ENCODE peak calls at places on chromosomes 4 and X, in five cellular contexts. One of them, this sample, is unnamed.

GRCh38 chr4:86450861-86451260 is 91.0 kb upstream of the MAPK10 start:
- DNase-seq in CD8-positive, alpha-beta T cell: no peak
- DNase-seq in left lung: no peak
- DNase-seq in cardiac muscle cell: no peak
- DNase-seq in Peyer's patch: no peak
- DNase-seq in this sample: no peak

GRCh38 chr4:188218392-188218791 is 79.2 kb downstream of the TRIML1 start:
- DNase-seq in left lung: no peak
- DNase-seq in Peyer's patch: no peak
- DNase-seq in cardiac muscle cell: no peak
- DNase-seq in CD8-positive, alpha-beta T cell: no peak
- DNase-seq in this sample: no peak

GRCh38 chr4:116628598-116628997 is 456.8 kb downstream of the TRAM1L1 start:
- DNase-seq in Peyer's patch: no peak
- DNase-seq in left lung: no peak
- DNase-seq in CD8-positive, alpha-beta T cell: no peak
- DNase-seq in cardiac muscle cell: no peak
- DNase-seq in this sample: no peak

GRCh38 chr4:158411180-158411721 is 110.4 kb upstream of the RXFP1 start:
- DNase-seq in cardiac muscle cell: peak; percentile 10
- DNase-seq in left lung: no peak
- DNase-seq in Peyer's patch: no peak
- DNase-seq in CD8-positive, alpha-beta T cell: no peak
- DNase-seq in this sample: no peak

GRCh38 chrX:153669174-153669890 is 4.3 kb downstream of the PNCK start:
- DNase-seq in cardiac muscle cell: peak; percentile 18
- DNase-seq in CD8-positive, alpha-beta T cell: peak; percentile 24
- DNase-seq in Peyer's patch: peak; percentile 19
- DNase-seq in left lung: peak; percentile 76
- DNase-seq in this sample: no peak

GRCh38 chr4:88107406-88108107 is 50.9 kb downstream of the ABCG2 start:
- DNase-seq in cardiac muscle cell: peak; percentile 21
- DNase-seq in left lung: no peak
- DNase-seq in Peyer's patch: no peak
- DNase-seq in CD8-positive, alpha-beta T cell: no peak
- DNase-seq in this sample: peak; percentile 85

GRCh38 chr4:151646322-151646721 is 114.5 kb downstream of the GATB start:
- DNase-seq in left lung: no peak
- DNase-seq in cardiac muscle cell: no peak
- DNase-seq in CD8-positive, alpha-beta T cell: no peak
- DNase-seq in Peyer's patch: no peak
- DNase-seq in this sample: no peak

GRCh38 chrX:105636667-105637066 is 185.7 kb upstream of the NRK start:
- DNase-seq in cardiac muscle cell: no peak
- DNase-seq in CD8-positive, alpha-beta T cell: no peak
- DNase-seq in left lung: no peak
- DNase-seq in Peyer's patch: no peak
- DNase-seq in this sample: no peak

GRCh38 chr4:161121451-161121850 is 1042.3 kb downstream of the FSTL5 start:
- DNase-seq in cardiac muscle cell: no peak
- DNase-seq in CD8-positive, alpha-beta T cell: no peak
- DNase-seq in Peyer's patch: no peak
- DNase-seq in left lung: no peak
- DNase-seq in this sample: no peak

GRCh38 chr4:182236186-182236585 is 7.0 kb upstream of the TENM3 start:
- DNase-seq in CD8-positive, alpha-beta T cell: no peak
- DNase-seq in cardiac muscle cell: no peak
- DNase-seq in left lung: no peak
- DNase-seq in Peyer's patch: no peak
- DNase-seq in this sample: no peak

GRCh38 chrX:150968862-150969720 is 14.0 kb upstream of the HMGB3 start:
- DNase-seq in Peyer's patch: no peak
- DNase-seq in CD8-positive, alpha-beta T cell: no peak
- DNase-seq in left lung: no peak
- DNase-seq in cardiac muscle cell: no peak
- DNase-seq in this sample: no peak

GRCh38 chr4:100895572-100896197 is 377.9 kb upstream of the EMCN start:
- DNase-seq in left lung: no peak
- DNase-seq in cardiac muscle cell: peak; percentile 5
- DNase-seq in Peyer's patch: no peak
- DNase-seq in CD8-positive, alpha-beta T cell: no peak
- DNase-seq in this sample: no peak

GRCh38 chr4:24798036-24798610 is 2.8 kb downstream of the SOD3 start:
- DNase-seq in CD8-positive, alpha-beta T cell: no peak
- DNase-seq in left lung: no peak
- DNase-seq in Peyer's patch: no peak
- DNase-seq in cardiac muscle cell: no peak
- DNase-seq in this sample: no peak
- H3K36me3 ChIP-seq in CD8-positive, alpha-beta T cell: no peaks in the 10 kb centered on the region
- H3K36me3 ChIP-seq in left lung: no peaks in the 10 kb centered on the region
- H3K36me3 ChIP-seq in Peyer's patch: no peaks in the 10 kb centered on the region
- H3K36me3 ChIP-seq in cardiac muscle cell: no peaks in the 10 kb centered on the region
- H3K36me3 ChIP-seq in this sample: no peaks in the 10 kb centered on the region

DNA sequence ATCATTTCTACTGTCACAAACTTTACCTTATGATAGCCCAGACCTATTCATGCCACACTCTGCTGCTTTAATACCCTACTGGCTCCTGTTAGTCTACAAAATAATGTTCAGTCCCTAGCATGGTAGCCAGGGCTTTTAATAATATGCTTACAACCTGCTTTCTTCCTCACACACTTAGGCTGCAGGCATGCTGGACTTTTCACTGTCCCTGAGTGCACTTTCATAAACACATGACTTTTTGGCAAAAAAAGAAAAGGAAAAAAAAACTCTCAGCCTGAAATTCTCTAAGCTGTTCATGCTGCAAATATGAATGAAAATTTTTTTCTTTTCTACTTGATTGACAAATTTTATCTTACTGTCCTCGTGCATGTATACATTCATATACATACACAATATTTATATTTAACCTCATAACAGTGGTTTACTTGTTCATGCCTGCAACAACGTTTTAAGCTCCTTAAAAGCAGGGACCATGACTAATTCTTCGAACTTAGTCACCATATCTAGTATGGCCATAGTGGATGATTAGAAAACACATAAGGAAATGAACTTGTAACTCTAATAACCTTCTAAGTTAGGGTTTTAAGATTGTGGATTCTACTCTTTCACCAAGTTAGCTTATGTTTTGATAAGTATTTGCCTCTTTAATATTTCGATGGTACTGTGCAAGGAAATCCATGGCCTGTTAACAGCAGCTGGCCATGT is 229.5 kb downstream of the SPCS3 start:
- DNase-seq in left lung: no peak
- DNase-seq in Peyer's patch: no peak
- DNase-seq in cardiac muscle cell: peak; percentile 18
- DNase-seq in CD8-positive, alpha-beta T cell: no peak
- DNase-seq in this sample: no peak
- TF ChIP-seq CTCF in left lung: no peak
- TF ChIP-seq CTCF in Peyer's patch: no peak
- TF ChIP-seq CTCF in cardiac muscle cell: no peak
- TF ChIP-seq CTCF in CD8-positive, alpha-beta T cell: no peak
- TF ChIP-seq CTCF in this sample: no peak

GRCh38 chrX:54786972-54787371 is 11.1 kb downstream of the ITIH6 start:
- DNase-seq in cardiac muscle cell: no peak
- DNase-seq in CD8-positive, alpha-beta T cell: no peak
- DNase-seq in Peyer's patch: no peak
- DNase-seq in left lung: no peak
- DNase-seq in this sample: no peak
- H3K9me3 ChIP-seq in cardiac muscle cell: no peaks in the 10 kb centered on the region
- H3K9me3 ChIP-seq in CD8-positive, alpha-beta T cell: no peaks in the 10 kb centered on the region
- H3K9me3 ChIP-seq in Peyer's patch: no peaks in the 10 kb centered on the region
- H3K9me3 ChIP-seq in left lung: no peaks in the 10 kb centered on the region
- H3K9me3 ChIP-seq in this sample: no peaks in the 10 kb centered on the region

GRCh38 chr4:56445699-56446098 is 9.6 kb downstream of the PAICS start:
- DNase-seq in Peyer's patch: no peak
- DNase-seq in cardiac muscle cell: no peak
- DNase-seq in CD8-positive, alpha-beta T cell: no peak
- DNase-seq in left lung: no peak
- DNase-seq in this sample: no peak

GRCh38 chr4:56444719-56445118 is 8.7 kb downstream of the PAICS start:
- DNase-seq in cardiac muscle cell: no peak
- DNase-seq in Peyer's patch: no peak
- DNase-seq in left lung: no peak
- DNase-seq in CD8-positive, alpha-beta T cell: no peak
- DNase-seq in this sample: no peak

GRCh38 chr4:56435001-56435747 is at the start of gene PPAT:
- DNase-seq in left lung: peak; percentile 100
- DNase-seq in CD8-positive, alpha-beta T cell: peak; percentile 99
- DNase-seq in Peyer's patch: peak; percentile 97
- DNase-seq in cardiac muscle cell: peak; percentile 99
- DNase-seq in this sample: peak; percentile 99

GRCh38 chr4:56435748-56436442 is at the start of gene PAICS:
- DNase-seq in Peyer's patch: peak; percentile 89
- DNase-seq in CD8-positive, alpha-beta T cell: peak; percentile 98
- DNase-seq in left lung: peak; percentile 96
- DNase-seq in cardiac muscle cell: peak; percentile 96
- DNase-seq in this sample: peak; percentile 96

DNA sequence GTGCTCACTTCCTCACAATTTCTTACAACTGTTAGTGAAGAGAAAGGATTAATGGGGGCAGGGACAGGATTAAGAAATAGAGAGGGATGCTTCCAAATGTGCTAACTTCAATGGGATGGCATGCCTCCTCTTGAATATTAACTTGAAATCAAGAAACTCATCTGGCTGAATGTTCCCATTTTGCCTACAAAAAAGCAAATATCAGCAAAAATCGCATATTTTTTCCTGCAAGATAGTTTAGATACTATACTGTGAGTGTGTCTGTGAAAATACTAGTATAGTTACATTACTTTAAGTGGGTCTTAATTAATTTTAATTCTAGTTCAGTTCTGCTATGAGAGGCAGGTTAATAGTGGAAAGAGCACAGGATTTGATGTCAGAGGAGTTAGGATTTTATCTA is 4.9 kb downstream of the PAICS start:
- DNase-seq in CD8-positive, alpha-beta T cell: no peak
- DNase-seq in cardiac muscle cell: no peak
- DNase-seq in left lung: no peak
- DNase-seq in Peyer's patch: no peak
- DNase-seq in this sample: no peak
- H3K36me3 ChIP-seq in CD8-positive, alpha-beta T cell: peaks cover 8% of the 10 kb centered on the region
- H3K36me3 ChIP-seq in cardiac muscle cell: peaks cover 42% of the 10 kb centered on the region
- H3K36me3 ChIP-seq in left lung: peaks cover 20% of the 10 kb centered on the region
- H3K36me3 ChIP-seq in Peyer's patch: no peaks in the 10 kb centered on the region
- H3K36me3 ChIP-seq in this sample: peaks cover 13% of the 10 kb centered on the region

DNA sequence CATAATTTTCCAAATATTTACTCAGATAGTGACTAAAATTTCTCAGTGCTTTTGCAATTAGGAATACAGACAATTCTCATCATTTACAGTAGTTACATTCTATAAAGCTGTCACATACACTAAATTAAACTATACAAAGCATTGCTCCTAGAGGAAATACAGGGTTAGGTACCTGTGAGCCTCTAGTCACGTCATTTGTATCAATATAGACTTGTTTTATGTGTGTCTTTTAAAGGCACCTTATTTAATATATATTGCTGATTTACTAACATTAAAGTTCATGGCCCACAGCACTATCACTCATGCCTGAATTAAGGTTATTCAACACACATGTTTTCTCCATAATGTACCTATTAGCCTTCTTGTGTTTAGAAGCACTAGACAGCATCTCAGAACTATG is 78.7 kb downstream of the PABPC4L start:
- DNase-seq in CD8-positive, alpha-beta T cell: no peak
- DNase-seq in Peyer's patch: no peak
- DNase-seq in cardiac muscle cell: no peak
- DNase-seq in left lung: no peak
- DNase-seq in this sample: no peak
- TF ChIP-seq CTCF in CD8-positive, alpha-beta T cell: no peak
- TF ChIP-seq CTCF in Peyer's patch: no peak
- TF ChIP-seq CTCF in cardiac muscle cell: no peak
- TF ChIP-seq CTCF in left lung: no peak
- TF ChIP-seq CTCF in this sample: no peak

GRCh38 chrX:71637253-71637618 is 18.9 kb upstream of the CXCR3 start:
- DNase-seq in cardiac muscle cell: no peak
- DNase-seq in Peyer's patch: no peak
- DNase-seq in CD8-positive, alpha-beta T cell: no peak
- DNase-seq in left lung: no peak
- DNase-seq in this sample: no peak

GRCh38 chrX:71638409-71638808 is 20.1 kb upstream of the CXCR3 start:
- DNase-seq in Peyer's patch: no peak
- DNase-seq in cardiac muscle cell: no peak
- DNase-seq in CD8-positive, alpha-beta T cell: no peak
- DNase-seq in left lung: no peak
- DNase-seq in this sample: no peak

GRCh38 chrX:71634366-71634765 is 16.1 kb upstream of the CXCR3 start:
- DNase-seq in cardiac muscle cell: peak; percentile 9
- DNase-seq in left lung: no peak
- DNase-seq in Peyer's patch: no peak
- DNase-seq in CD8-positive, alpha-beta T cell: no peak
- DNase-seq in this sample: no peak

GRCh38 chrX:71637848-71638247 is 19.5 kb upstream of the CXCR3 start:
- DNase-seq in cardiac muscle cell: peak; percentile 27
- DNase-seq in Peyer's patch: no peak
- DNase-seq in CD8-positive, alpha-beta T cell: no peak
- DNase-seq in left lung: no peak
- DNase-seq in this sample: no peak

GRCh38 chrX:71636438-71637252 is 18.3 kb upstream of the CXCR3 start:
- DNase-seq in cardiac muscle cell: no peak
- DNase-seq in Peyer's patch: no peak
- DNase-seq in CD8-positive, alpha-beta T cell: no peak
- DNase-seq in left lung: no peak
- DNase-seq in this sample: no peak
- H3K9me3 ChIP-seq in cardiac muscle cell: no peaks in the 10 kb centered on the region
- H3K9me3 ChIP-seq in Peyer's patch: no peaks in the 10 kb centered on the region
- H3K9me3 ChIP-seq in CD8-positive, alpha-beta T cell: no peaks in the 10 kb centered on the region
- H3K9me3 ChIP-seq in left lung: no peaks in the 10 kb centered on the region
- H3K9me3 ChIP-seq in this sample: no peaks in the 10 kb centered on the region